ENCODE peak calls at places on chromosomes 11 and 22, in ten cellular contexts. S is substantia nigra, M is colonic mucosa, W is esophagus squamous epithelium, L is neuronal stem cell, K is AG04450, G is body of pancreas, I is keratinocyte, A is GM23248, N is right cardiac atrium. E is an unnamed sample.

GRCh38 chr11:63520606-63521170 is 14.8 kb downstream of the LGALS12 start:
- DNase-seq in S (no peak), M (no peak), W (no peak), L (no peak), K (no peak), G (no peak), I (no peak), A (peak; percentile 16), N (no peak), E (no peak)

GRCh38 chr22:49147617-49148175 is 680.0 kb downstream of the BRD1 start:
- DNase-seq in S (no peak), M (no peak), W (no peak), L (no peak), K (no peak), G (no peak), I (no peak), A (no peak), N (no peak), E (no peak)

GRCh38 chr22:32080904-32081303 is 37.8 kb downstream of the SLC5A1 start:
- DNase-seq in S (no peak), M (peak; percentile 37), W (no peak), L (peak; percentile 12), K (peak; percentile 6), G (no peak), I (peak; percentile 17), A (peak; percentile 71), N (no peak), E (peak; percentile 64)

GRCh38 chr11:25576320-25576719 is 755.6 kb upstream of the ANO3 start:
- DNase-seq in S (no peak), M (no peak), W (no peak), L (no peak), K (no peak), G (no peak), I (peak; percentile 19), A (no peak), N (no peak), E (no peak)

GRCh38 chr11:72739240-72740059 is 12.8 kb downstream of the ARAP1 start:
- DNase-seq in S (no peak), M (no peak), W (no peak), L (no peak), K (no peak), G (no peak), I (no peak), A (no peak), N (peak; percentile 62), E (no peak)

GRCh38 chr22:39207141-39208012 is 37.4 kb downstream of the PDGFB start:
- DNase-seq in S (no peak), M (no peak), W (no peak), L (no peak), K (no peak), G (peak; percentile 83), I (no peak), A (no peak), N (no peak), E (peak; percentile 55)

GRCh38 chr11:65547446-65548125 is 10.6 kb downstream of the LTBP3 start:
- DNase-seq in S (no peak), M (no peak), W (no peak), L (no peak), K (no peak), G (no peak), I (no peak), A (no peak), N (peak; percentile 67), E (no peak)

GRCh38 chr11:46489668-46490560 is 98.3 kb upstream of the CHRM4 start:
- DNase-seq in S (no peak), M (peak; percentile 40), W (no peak), L (no peak), K (peak; percentile 20), G (no peak), I (no peak), A (peak; percentile 64), N (no peak), E (peak; percentile 60)

GRCh38 chr11:48093795-48094642 is 113.7 kb downstream of the PTPRJ start:
- DNase-seq in S (no peak), M (peak; percentile 42), W (no peak), L (no peak), K (no peak), G (no peak), I (no peak), A (no peak), N (no peak), E (no peak)

GRCh38 chr11:65148657-65149056 is 14.3 kb upstream of the SYVN1 start:
- DNase-seq in S (no peak), M (no peak), W (no peak), L (no peak), K (no peak), G (no peak), I (no peak), A (no peak), N (no peak), E (no peak)

GRCh38 chr22:24834845-24835570 is 29.0 kb downstream of the SGSM1 start:
- DNase-seq in S (peak; percentile 18), M (peak; percentile 38), W (no peak), L (no peak), K (no peak), G (peak; percentile 38), I (no peak), A (peak; percentile 52), N (no peak), E (no peak)

GRCh38 chr11:93648168-93648567 is 13.3 kb upstream of the CEP295 start:
- DNase-seq in S (no peak), M (no peak), W (no peak), L (no peak), K (no peak), G (no peak), I (no peak), A (peak; percentile 21), N (no peak), E (no peak)

GRCh38 chr22:23834830-23835772 is 3.7 kb downstream of the DERL3 start:
- DNase-seq in S (peak; percentile 74), M (no peak), W (no peak), L (no peak), K (no peak), G (peak; percentile 65), I (no peak), A (no peak), N (peak; percentile 88), E (no peak)

GRCh38 chr11:67996622-67997459 is 7.1 kb downstream of the UNC93B1 start:
- DNase-seq in S (peak; percentile 34), M (peak; percentile 96), W (no peak), L (peak; percentile 71), K (no peak), G (peak; percentile 68), I (no peak), A (peak; percentile 73), N (peak; percentile 92), E (no peak)

GRCh38 chr11:134261626-134262488 is 8.5 kb downstream of the ACAD8 start:
- DNase-seq in S (no peak), M (no peak), W (no peak), L (no peak), K (no peak), G (peak; percentile 30), I (no peak), A (peak; percentile 49), N (no peak), E (peak; percentile 48)

GRCh38 chr22:48091656-48092223 is 1329.3 kb downstream of the TBC1D22A start:
- DNase-seq in S (no peak), M (no peak), W (no peak), L (no peak), K (no peak), G (no peak), I (no peak), A (no peak), N (no peak), E (no peak)
- H3K27ac ChIP-seq in S (no peak overlapping the region), M (no peak overlapping the region), W (no peak overlapping the region), L (no peak overlapping the region), K (no peak overlapping the region), G (no peak overlapping the region), I (no peak overlapping the region), A (no peak overlapping the region), N (no peak overlapping the region), E (no peak overlapping the region)

DNA sequence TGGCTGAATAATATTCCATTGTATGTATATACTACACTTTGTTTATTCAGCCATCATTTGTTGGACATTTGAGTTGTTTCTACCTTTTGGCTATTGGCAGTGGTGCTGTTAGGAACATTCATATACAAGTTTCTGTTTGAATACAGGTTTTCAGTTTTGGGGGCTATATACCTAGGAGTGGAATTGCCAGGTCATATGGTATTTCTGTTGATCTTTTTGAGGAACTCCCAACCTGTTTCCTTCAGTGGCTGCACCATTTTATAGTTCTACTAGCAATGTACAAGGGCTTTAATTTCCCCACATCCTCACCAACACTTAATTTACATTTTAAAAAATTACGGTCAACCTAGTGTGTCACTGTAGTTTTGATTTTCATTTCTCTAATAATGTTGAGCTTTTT is 54.6 kb downstream of the HSD17B12 start:
- DNase-seq in S (no peak), M (no peak), W (no peak), L (no peak), K (no peak), G (no peak), I (no peak), A (no peak), N (no peak), E (no peak)
- H3K27ac ChIP-seq in S (no peak overlapping the region), M (no peak overlapping the region), W (no peak overlapping the region), L (no peak overlapping the region), K (no peak overlapping the region), G (no peak overlapping the region), I (no peak overlapping the region), A (no peak overlapping the region), N (no peak overlapping the region), E (no peak overlapping the region)

DNA sequence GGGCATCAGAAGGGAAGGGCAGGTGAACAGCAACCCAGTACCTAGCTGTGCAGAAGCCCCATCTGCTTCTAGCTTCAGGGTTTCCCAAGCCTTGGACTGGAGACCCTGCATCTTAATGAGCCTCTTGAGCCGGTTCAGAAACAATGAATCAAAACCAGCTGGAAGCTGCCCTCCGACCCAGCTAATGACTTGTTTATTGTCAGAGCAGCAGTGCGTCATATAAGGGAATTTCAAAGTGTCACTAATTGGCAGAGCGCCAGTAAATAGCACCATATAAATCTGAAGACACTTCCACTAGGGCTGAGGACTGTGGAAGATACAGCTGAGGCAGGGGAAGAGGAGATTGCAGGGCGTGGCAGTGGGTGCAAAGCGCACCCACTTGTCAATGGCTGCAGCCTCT is 57.5 kb downstream of the RPUSD4 start:
- DNase-seq in S (no peak), M (no peak), W (no peak), L (peak; percentile 87), K (no peak), G (no peak), I (no peak), A (peak; percentile 84), N (no peak), E (no peak)
- H3K27ac ChIP-seq in S (no peak overlapping the region), M (no peak overlapping the region), W (no peak overlapping the region), L (peak overlapping the region; percentile 72), K (no peak overlapping the region), G (no peak overlapping the region), I (no peak overlapping the region), A (no peak overlapping the region), N (no peak overlapping the region), E (no peak overlapping the region)

DNA sequence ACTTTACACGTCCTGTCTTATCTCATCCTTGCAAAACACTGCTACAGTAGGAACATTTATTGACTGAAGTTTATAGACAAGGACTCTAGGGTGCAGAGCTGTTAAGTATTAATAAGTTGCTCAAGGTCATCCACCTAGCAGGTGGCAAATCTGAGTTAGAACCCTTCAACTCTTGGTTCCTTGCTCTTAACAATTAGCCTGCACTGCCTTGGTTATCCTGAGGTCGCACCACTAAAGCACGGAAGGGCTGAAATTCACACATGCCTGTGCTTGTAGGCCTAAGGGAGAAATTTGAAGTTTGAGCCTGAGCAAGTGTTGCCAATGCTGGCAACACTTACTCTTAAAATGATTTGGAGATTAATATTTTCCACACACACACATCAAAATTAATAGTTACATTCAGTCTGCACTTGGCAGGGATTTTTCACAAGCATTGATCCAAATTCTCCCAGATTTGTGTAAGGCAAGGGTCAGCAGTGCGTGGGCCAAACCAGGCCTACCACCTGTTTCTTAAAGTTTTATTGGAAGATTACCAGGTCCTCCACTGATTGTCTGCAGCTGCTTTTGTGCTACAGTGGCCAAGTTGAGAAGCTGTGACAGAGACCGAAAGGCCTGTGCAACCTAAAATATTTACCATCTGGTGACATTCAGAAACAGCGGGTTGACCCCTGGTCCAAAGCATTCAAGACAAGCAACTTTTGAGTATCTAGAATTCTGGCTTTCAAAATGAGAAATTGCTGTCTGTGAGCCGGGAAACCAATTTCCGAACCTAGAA is 16.3 kb downstream of the APOL5 start:
- DNase-seq in S (no peak), M (no peak), W (no peak), L (no peak), K (no peak), G (peak; percentile 35), I (no peak), A (no peak), N (no peak), E (no peak)
- H3K27ac ChIP-seq in S (no peak overlapping the region), M (no peak overlapping the region), W (no peak overlapping the region), L (no peak overlapping the region), K (no peak overlapping the region), G (peak overlapping the region; percentile 6), I (no peak overlapping the region), A (no peak overlapping the region), N (no peak overlapping the region), E (no peak overlapping the region)

E was measured in RWPE1.